ENCODE peak calls at places on chromosome 15, in seven cellular contexts. One of them, this sample, is unnamed.

GRCh38 chr15:60379466-60380274 is 18.1 kb downstream of the ANXA2 start:
- DNase-seq in psoas muscle: no peak
- DNase-seq in M059J: peak
- DNase-seq in WTC11: no peak
- DNase-seq in foreskin fibroblast: peak
- DNase-seq in HCT116: peak
- DNase-seq in NCI-H446: no peak
- DNase-seq in this sample: no peak

GRCh38 chr15:40755821-40756220 is 767 bp upstream of the RMDN3 start:
- DNase-seq in NCI-H446: no peak
- DNase-seq in psoas muscle: peak
- DNase-seq in WTC11: no peak
- DNase-seq in foreskin fibroblast: no peak
- DNase-seq in HCT116: no peak
- DNase-seq in M059J: no peak
- DNase-seq in this sample: no peak

GRCh38 chr15:23642413-23643044 is 5.1 kb downstream of the MAGEL2 start:
- DNase-seq in NCI-H446: no peak
- DNase-seq in HCT116: peak
- DNase-seq in WTC11: peak
- DNase-seq in M059J: peak
- DNase-seq in foreskin fibroblast: peak
- DNase-seq in psoas muscle: peak
- DNase-seq in this sample: no peak

GRCh38 chr15:96356494-96357455 is 26.3 kb downstream of the NR2F2 start:
- DNase-seq in foreskin fibroblast: peak
- DNase-seq in psoas muscle: peak
- DNase-seq in WTC11: peak
- DNase-seq in HCT116: peak
- DNase-seq in NCI-H446: peak
- DNase-seq in M059J: peak
- DNase-seq in this sample: peak

GRCh38 chr15:50876989-50877360 is 31.5 kb upstream of the AP4E1 start:
- DNase-seq in foreskin fibroblast: peak
- DNase-seq in M059J: peak
- DNase-seq in NCI-H446: peak
- DNase-seq in HCT116: peak
- DNase-seq in psoas muscle: no peak
- DNase-seq in WTC11: peak
- DNase-seq in this sample: peak

GRCh38 chr15:74709011-74709410 is 13.2 kb upstream of the EDC3 start:
- DNase-seq in M059J: no peak
- DNase-seq in WTC11: no peak
- DNase-seq in HCT116: no peak
- DNase-seq in psoas muscle: no peak
- DNase-seq in NCI-H446: no peak
- DNase-seq in foreskin fibroblast: no peak
- DNase-seq in this sample: no peak

GRCh38 chr15:38536201-38536676 is 28.4 kb downstream of the RASGRP1 start:
- DNase-seq in WTC11: no peak
- DNase-seq in NCI-H446: no peak
- DNase-seq in foreskin fibroblast: peak
- DNase-seq in psoas muscle: peak
- DNase-seq in M059J: peak
- DNase-seq in HCT116: no peak
- DNase-seq in this sample: no peak

GRCh38 chr15:80849308-80849707 is 70.1 kb downstream of the CEMIP start:
- DNase-seq in NCI-H446: no peak
- DNase-seq in M059J: peak
- DNase-seq in WTC11: no peak
- DNase-seq in HCT116: no peak
- DNase-seq in psoas muscle: no peak
- DNase-seq in foreskin fibroblast: peak
- DNase-seq in this sample: no peak

GRCh38 chr15:47471020-47471419 is 246.3 kb upstream of the SEMA6D start:
- DNase-seq in M059J: no peak
- DNase-seq in psoas muscle: no peak
- DNase-seq in foreskin fibroblast: peak
- DNase-seq in WTC11: no peak
- DNase-seq in NCI-H446: peak
- DNase-seq in HCT116: no peak
- DNase-seq in this sample: no peak

GRCh38 chr15:81923561-81924350 is 122.1 kb downstream of the MEX3B start:
- DNase-seq in psoas muscle: no peak
- DNase-seq in HCT116: no peak
- DNase-seq in foreskin fibroblast: no peak
- DNase-seq in M059J: no peak
- DNase-seq in WTC11: no peak
- DNase-seq in NCI-H446: no peak
- DNase-seq in this sample: no peak

GRCh38 chr15:82689147-82689546 is 20.5 kb downstream of the AP3B2 start:
- DNase-seq in M059J: no peak
- DNase-seq in HCT116: no peak
- DNase-seq in NCI-H446: no peak
- DNase-seq in WTC11: no peak
- DNase-seq in foreskin fibroblast: no peak
- DNase-seq in psoas muscle: no peak
- DNase-seq in this sample: no peak

GRCh38 chr15:86855962-86856361 is 776.3 kb downstream of the AGBL1 start:
- DNase-seq in NCI-H446: no peak
- DNase-seq in WTC11: no peak
- DNase-seq in M059J: no peak
- DNase-seq in HCT116: no peak
- DNase-seq in psoas muscle: no peak
- DNase-seq in foreskin fibroblast: no peak
- DNase-seq in this sample: no peak

GRCh38 chr15:32898991-32899613 is 181.3 kb downstream of the GREM1 start:
- DNase-seq in NCI-H446: no peak
- DNase-seq in WTC11: peak
- DNase-seq in foreskin fibroblast: no peak
- DNase-seq in M059J: no peak
- DNase-seq in HCT116: no peak
- DNase-seq in psoas muscle: no peak
- DNase-seq in this sample: no peak

GRCh38 chr15:69885182-69886041 is 212.3 kb downstream of the TLE3 start:
- DNase-seq in foreskin fibroblast: no peak
- DNase-seq in WTC11: no peak
- DNase-seq in NCI-H446: no peak
- DNase-seq in HCT116: no peak
- DNase-seq in M059J: no peak
- DNase-seq in psoas muscle: no peak
- DNase-seq in this sample: no peak

GRCh38 chr15:69852482-69853275 is 245.0 kb downstream of the TLE3 start:
- DNase-seq in M059J: peak
- DNase-seq in psoas muscle: no peak
- DNase-seq in HCT116: no peak
- DNase-seq in WTC11: no peak
- DNase-seq in foreskin fibroblast: no peak
- DNase-seq in NCI-H446: no peak
- DNase-seq in this sample: no peak

GRCh38 chr15:65653781-65654521 is 32.2 kb downstream of the SLC24A1 start:
- DNase-seq in WTC11: no peak
- DNase-seq in psoas muscle: no peak
- DNase-seq in M059J: peak
- DNase-seq in NCI-H446: no peak
- DNase-seq in foreskin fibroblast: peak
- DNase-seq in HCT116: no peak
- DNase-seq in this sample: no peak

GRCh38 chr15:76468722-76469121 is 132.1 kb downstream of the ISL2 start:
- DNase-seq in foreskin fibroblast: no peak
- DNase-seq in psoas muscle: no peak
- DNase-seq in HCT116: no peak
- DNase-seq in M059J: no peak
- DNase-seq in WTC11: no peak
- DNase-seq in NCI-H446: no peak
- DNase-seq in this sample: no peak

GRCh38 chr15:31302778-31303433 is 23.7 kb upstream of the KLF13 start:
- DNase-seq in M059J: no peak
- DNase-seq in HCT116: no peak
- DNase-seq in WTC11: no peak
- DNase-seq in psoas muscle: peak
- DNase-seq in foreskin fibroblast: no peak
- DNase-seq in NCI-H446: no peak
- DNase-seq in this sample: peak

GRCh38 chr15:99704444-99704838 is 28.8 kb downstream of the LYSMD4 start:
- DNase-seq in psoas muscle: no peak
- DNase-seq in M059J: peak
- DNase-seq in WTC11: no peak
- DNase-seq in NCI-H446: peak
- DNase-seq in HCT116: peak
- DNase-seq in foreskin fibroblast: peak
- DNase-seq in this sample: peak

GRCh38 chr15:82129769-82130168 is 84.0 kb upstream of the MEX3B start:
- DNase-seq in foreskin fibroblast: peak
- DNase-seq in HCT116: no peak
- DNase-seq in M059J: peak
- DNase-seq in psoas muscle: no peak
- DNase-seq in WTC11: no peak
- DNase-seq in NCI-H446: no peak
- DNase-seq in this sample: no peak

GRCh38 chr15:36468746-36469145 is 110.7 kb upstream of the CDIN1 start:
- DNase-seq in foreskin fibroblast: peak
- DNase-seq in NCI-H446: no peak
- DNase-seq in WTC11: no peak
- DNase-seq in psoas muscle: no peak
- DNase-seq in M059J: peak
- DNase-seq in HCT116: no peak
- DNase-seq in this sample: no peak

GRCh38 chr15:64651573-64652260 is 123.7 kb downstream of the RBPMS2 start:
- DNase-seq in WTC11: no peak
- DNase-seq in M059J: no peak
- DNase-seq in foreskin fibroblast: no peak
- DNase-seq in NCI-H446: no peak
- DNase-seq in HCT116: no peak
- DNase-seq in psoas muscle: no peak
- DNase-seq in this sample: peak

GRCh38 chr15:90035835-90036220 is 34.7 kb downstream of the ZNF710 start:
- DNase-seq in M059J: no peak
- DNase-seq in WTC11: no peak
- DNase-seq in HCT116: no peak
- DNase-seq in NCI-H446: no peak
- DNase-seq in psoas muscle: peak
- DNase-seq in foreskin fibroblast: no peak
- DNase-seq in this sample: no peak

GRCh38 chr15:62135532-62136134 is 29.5 kb downstream of the C2CD4B start:
- DNase-seq in psoas muscle: no peak
- DNase-seq in WTC11: no peak
- DNase-seq in HCT116: no peak
- DNase-seq in M059J: peak
- DNase-seq in NCI-H446: no peak
- DNase-seq in foreskin fibroblast: peak
- DNase-seq in this sample: no peak

GRCh38 chr15:92375057-92375456 is 18.6 kb upstream of the ST8SIA2 start:
- DNase-seq in foreskin fibroblast: no peak
- DNase-seq in M059J: no peak
- DNase-seq in HCT116: no peak
- DNase-seq in NCI-H446: no peak
- DNase-seq in WTC11: no peak
- DNase-seq in psoas muscle: no peak
- DNase-seq in this sample: no peak

GRCh38 chr15:58748787-58749531 is 548 bp downstream of the ADAM10 start:
- DNase-seq in foreskin fibroblast: peak
- DNase-seq in HCT116: no peak
- DNase-seq in psoas muscle: peak
- DNase-seq in NCI-H446: no peak
- DNase-seq in M059J: peak
- DNase-seq in WTC11: peak
- DNase-seq in this sample: peak

GRCh38 chr15:52164631-52165265 is 26.4 kb downstream of the GNB5 start:
- DNase-seq in HCT116: no peak
- DNase-seq in foreskin fibroblast: no peak
- DNase-seq in M059J: no peak
- DNase-seq in NCI-H446: no peak
- DNase-seq in psoas muscle: no peak
- DNase-seq in WTC11: no peak
- DNase-seq in this sample: no peak

GRCh38 chr15:94066046-94066445 is 165.3 kb upstream of the MCTP2 start:
- DNase-seq in foreskin fibroblast: no peak
- DNase-seq in psoas muscle: no peak
- DNase-seq in M059J: no peak
- DNase-seq in HCT116: no peak
- DNase-seq in WTC11: no peak
- DNase-seq in NCI-H446: no peak
- DNase-seq in this sample: no peak

GRCh38 chr15:69666441-69666882 is 213.8 kb downstream of the RPLP1 start:
- DNase-seq in M059J: peak
- DNase-seq in psoas muscle: no peak
- DNase-seq in foreskin fibroblast: no peak
- DNase-seq in WTC11: no peak
- DNase-seq in HCT116: no peak
- DNase-seq in NCI-H446: no peak
- DNase-seq in this sample: no peak

GRCh38 chr15:78051622-78052405 is 25.7 kb downstream of the TBC1D2B start:
- DNase-seq in WTC11: no peak
- DNase-seq in M059J: peak
- DNase-seq in foreskin fibroblast: no peak
- DNase-seq in psoas muscle: no peak
- DNase-seq in NCI-H446: peak
- DNase-seq in HCT116: no peak
- DNase-seq in this sample: no peak

This sample was measured in naive thymus-derived CD8-positive, alpha-beta T cell.